ENCODE peak calls at places on chromosomes 6 and 20, in four cellular contexts. I is ureter; N is stimulated activated CD4-positive, alpha-beta T cell treated with anti-CD3 and anti-CD28 coated beads, TNF-alpha, amount 100 ng/mL, for 1 hour; A is breast epithelium. R is an unnamed sample.
A peak's percentile ranks its signal among the peaks of the same experiment; 100 is the strongest.

GRCh38 chr20:56624786-56625681 is 4.1 kb upstream of the TFAP2C start:
- DNase-seq in I (no peak), N (no peak), A (no peak), R (no peak)

GRCh38 chr6:73585566-73586415 is 65.0 kb upstream of the EEF1A1 start:
- DNase-seq in I (peak; percentile 67), N (no peak), A (peak; percentile 40), R (peak; percentile 69)

GRCh38 chr6:155328539-155329459 is 14.5 kb upstream of the TFB1M start:
- DNase-seq in I (no peak), N (no peak), A (no peak), R (no peak)

GRCh38 chr6:128410584-128410983 is 109.8 kb downstream of the PTPRK start:
- DNase-seq in I (no peak), N (no peak), A (no peak), R (no peak)

GRCh38 chr6:30719356-30719755 is 796 bp upstream of the TUBB start:
- DNase-seq in I (no peak), N (no peak), A (no peak), R (no peak)

GRCh38 chr6:68235192-68235812 is 399.8 kb upstream of the ADGRB3 start:
- DNase-seq in I (no peak), N (no peak), A (no peak), R (no peak)

GRCh38 chr6:124799638-124800037 is 162.6 kb upstream of the RNF217 start:
- DNase-seq in I (no peak), N (no peak), A (no peak), R (no peak)

GRCh38 chr6:122947355-122947754 is 48.7 kb upstream of the CLVS2 start:
- DNase-seq in I (no peak), N (no peak), A (no peak), R (no peak)

GRCh38 chr6:101080597-101080996 is 199.5 kb upstream of the ASCC3 start:
- DNase-seq in I (no peak), N (no peak), A (no peak), R (no peak)

GRCh38 chr20:51639206-51639832 is 96.8 kb upstream of the NFATC2 start:
- DNase-seq in I (no peak), N (no peak), A (no peak), R (peak; percentile 40)

GRCh38 chr6:7513534-7513933 is 27.9 kb upstream of the DSP start:
- DNase-seq in I (no peak), N (no peak), A (no peak), R (no peak)

GRCh38 chr6:138543648-138544047 is 44.4 kb upstream of the NHSL1 start:
- DNase-seq in I (no peak), N (no peak), A (no peak), R (no peak)

GRCh38 chr20:50810063-50810462 is 15.2 kb downstream of the BCAS4 start:
- DNase-seq in I (no peak), N (no peak), A (no peak), R (no peak)

R was measured in lower leg skin.